ENCODE peak calls at places on chromosome 22, in seven cellular contexts. Q is amniotic stem cell, R is AG08395, I is activated B cell treated with CpG ODN at 0.5 μM for 24 hours, Y is right cardiac atrium, Z is mesenteric fat pad, A is endothelial cell. O is an unnamed sample.

GRCh38 chr22:50148991-50149721 is 21.4 kb upstream of the PANX2 start:
- DNase-seq in Q (no peak), R (peak; percentile 35), I (peak; percentile 67), Y (peak; percentile 74), Z (no peak), A (peak; percentile 67), O (peak; percentile 45)

GRCh38 chr22:18042685-18043084 is 18.3 kb upstream of the MICAL3 start:
- DNase-seq in Q (no peak), R (no peak), I (no peak), Y (no peak), Z (no peak), A (no peak), O (no peak)

GRCh38 chr22:48084749-48085090 is 1322.3 kb downstream of the TBC1D22A start:
- DNase-seq in Q (no peak), R (no peak), I (no peak), Y (no peak), Z (no peak), A (no peak), O (no peak)

GRCh38 chr22:30802202-30803166 is 107.8 kb downstream of the OSBP2 start:
- DNase-seq in Q (peak; percentile 80), R (peak; percentile 93), I (peak; percentile 32), Y (peak; percentile 96), Z (peak; percentile 94), A (peak; percentile 96), O (peak; percentile 89)

GRCh38 chr22:48536691-48537591 is 1290.7 kb downstream of the BRD1 start:
- DNase-seq in Q (no peak), R (peak; percentile 44), I (no peak), Y (no peak), Z (no peak), A (no peak), O (no peak)

GRCh38 chr22:43553451-43554258 is 141.8 kb downstream of the MPPED1 start:
- DNase-seq in Q (no peak), R (no peak), I (no peak), Y (no peak), Z (peak; percentile 76), A (no peak), O (no peak)

GRCh38 chr22:19995611-19996339 is 20.8 kb downstream of the ARVCF start:
- DNase-seq in Q (no peak), R (peak; percentile 78), I (no peak), Y (peak; percentile 86), Z (no peak), A (no peak), O (no peak)

GRCh38 chr22:20748820-20749428 is 25.0 kb upstream of the SERPIND1 start:
- DNase-seq in Q (no peak), R (no peak), I (no peak), Y (no peak), Z (no peak), A (no peak), O (no peak)

GRCh38 chr22:46849101-46849500 is 86.7 kb downstream of the TBC1D22A start:
- DNase-seq in Q (no peak), R (no peak), I (no peak), Y (no peak), Z (no peak), A (no peak), O (no peak)

GRCh38 chr22:30234786-30235470 is 11.6 kb downstream of the LIF start:
- DNase-seq in Q (no peak), R (peak; percentile 39), I (no peak), Y (no peak), Z (no peak), A (no peak), O (no peak)

GRCh38 chr22:46974077-46974476 is 211.6 kb downstream of the TBC1D22A start:
- DNase-seq in Q (no peak), R (no peak), I (no peak), Y (peak; percentile 35), Z (peak; percentile 79), A (no peak), O (no peak)

GRCh38 chr22:25741692-25742626 is at the start of gene MYO18B:
- DNase-seq in Q (no peak), R (no peak), I (no peak), Y (peak; percentile 79), Z (peak; percentile 47), A (no peak), O (peak; percentile 90)

GRCh38 chr22:37801946-37802309 is 5.8 kb upstream of the GCAT start:
- DNase-seq in Q (no peak), R (peak; percentile 2), I (no peak), Y (no peak), Z (no peak), A (no peak), O (no peak)

GRCh38 chr22:46421272-46421671 is 85.8 kb downstream of the TRMU start:
- DNase-seq in Q (no peak), R (no peak), I (no peak), Y (peak; percentile 24), Z (no peak), A (no peak), O (no peak)

GRCh38 chr22:26438006-26438405 is 8.9 kb downstream of the ASPHD2 start:
- DNase-seq in Q (no peak), R (no peak), I (no peak), Y (no peak), Z (no peak), A (no peak), O (no peak)

GRCh38 chr22:20117656-20118571 is 888 bp upstream of the TRMT2A start:
- DNase-seq in Q (no peak), R (peak; percentile 31), I (no peak), Y (peak; percentile 68), Z (no peak), A (no peak), O (no peak)

GRCh38 chr22:44994399-44995281 is 15.2 kb downstream of the PHF21B start:
- DNase-seq in Q (no peak), R (no peak), I (no peak), Y (no peak), Z (no peak), A (no peak), O (no peak)